ENCODE peak calls at places on chromosomes 6 and 20, in ten cellular contexts. H, K, M, T, I, G, L, N, R and B are unnamed samples.
A peak's percentile ranks its signal among the peaks of the same experiment; 100 is the strongest.

GRCh38 chr6:130696806-130697205 is 130.4 kb upstream of the SMLR1 start:
- DNase-seq in H (peak; percentile 17), N (no peak), R (no peak), M (no peak), G (no peak), I (no peak), K (no peak), T (no peak), L (peak; percentile 22), B (no peak)

GRCh38 chr6:144911322-144911721 is 626.2 kb downstream of the UTRN start:
- DNase-seq in G (no peak), K (no peak), L (no peak), H (no peak), R (no peak), T (no peak), N (no peak), M (no peak), I (no peak), B (no peak)

GRCh38 chr20:59145926-59146800 is 17.5 kb upstream of the ZNF831 start:
- DNase-seq in N (peak; percentile 42), T (no peak), G (peak; percentile 4), L (no peak), I (no peak), H (no peak), R (no peak), M (peak; percentile 26), K (no peak), B (no peak)

GRCh38 chr6:78942451-78942850 is 75.1 kb downstream of the IRAK1BP1 start:
- DNase-seq in R (no peak), N (no peak), K (no peak), M (no peak), L (peak; percentile 15), G (no peak), H (no peak), T (no peak), I (no peak), B (peak; percentile 16)

GRCh38 chr6:3427740-3428085 is 29.1 kb downstream of the SLC22A23 start:
- DNase-seq in N (no peak), G (peak; percentile 33), T (peak; percentile 75), R (no peak), M (no peak), L (no peak), I (no peak), K (no peak), H (peak; percentile 54), B (no peak)

GRCh38 chr6:113512581-113512980 is 344.6 kb upstream of the MARCKS start:
- DNase-seq in N (no peak), L (no peak), K (no peak), G (no peak), T (no peak), M (no peak), I (no peak), H (no peak), R (no peak), B (no peak)

GRCh38 chr6:56364482-56365313 is 117.3 kb upstream of the COL21A1 start:
- DNase-seq in L (peak; percentile 78), N (no peak), G (no peak), I (no peak), K (no peak), R (peak; percentile 71), M (no peak), T (no peak), H (peak; percentile 70), B (no peak)

GRCh38 chr6:15317934-15318902 is 72.3 kb downstream of the JARID2 start:
- DNase-seq in T (no peak), I (peak; percentile 68), M (no peak), R (no peak), G (no peak), K (no peak), L (peak; percentile 48), N (no peak), H (no peak), B (no peak)

GRCh38 chr20:50642288-50642803 is 49.0 kb downstream of the RIPOR3 start:
- DNase-seq in L (no peak), T (no peak), G (no peak), I (peak; percentile 64), N (no peak), K (peak; percentile 80), R (no peak), M (no peak), H (peak; percentile 43), B (no peak)

GRCh38 chr20:19886666-19887288 is 128.7 kb downstream of the RIN2 start:
- DNase-seq in N (no peak), H (peak; percentile 26), R (no peak), L (peak; percentile 56), G (no peak), K (peak; percentile 76), T (no peak), I (peak; percentile 16), M (no peak), B (peak; percentile 62)

GRCh38 chr20:45011108-45011526 is 44.8 kb downstream of the STK4 start:
- DNase-seq in T (peak; percentile 49), I (peak; percentile 71), G (no peak), N (peak; percentile 87), R (peak; percentile 79), M (peak; percentile 57), H (peak; percentile 84), L (peak; percentile 80), K (peak; percentile 47), B (peak; percentile 77)

GRCh38 chr6:124064317-124065113 is 260.9 kb downstream of the NKAIN2 start:
- DNase-seq in M (no peak), H (no peak), N (no peak), G (no peak), L (no peak), K (no peak), R (no peak), T (no peak), I (no peak), B (no peak)

GRCh38 chr6:133203344-133203697 is 37.8 kb upstream of the EYA4 start:
- DNase-seq in R (no peak), M (no peak), K (no peak), L (no peak), G (no peak), I (no peak), T (no peak), N (no peak), H (no peak), B (no peak)

GRCh38 chr20:63822276-63822696 is 8.8 kb downstream of the ZBTB46 start:
- DNase-seq in G (no peak), I (no peak), M (no peak), R (no peak), L (no peak), N (no peak), K (no peak), T (no peak), H (no peak), B (no peak)

GRCh38 chr6:81553246-81553645 is 199.2 kb downstream of the TENT5A start:
- DNase-seq in N (no peak), T (no peak), G (no peak), H (peak; percentile 8), K (no peak), R (peak; percentile 27), L (peak; percentile 64), I (no peak), M (no peak), B (no peak)

GRCh38 chr6:26103770-26104456 is 16.7 kb downstream of the HFE start:
- DNase-seq in M (peak; percentile 89), L (peak; percentile 95), T (peak; percentile 94), N (peak; percentile 91), K (peak; percentile 93), H (peak; percentile 97), R (peak; percentile 97), G (peak; percentile 88), I (peak; percentile 87), B (peak; percentile 80)

GRCh38 chr20:25508083-25508770 is 77.1 kb downstream of the NINL start:
- DNase-seq in R (peak; percentile 91), H (peak; percentile 78), K (peak; percentile 90), N (no peak), L (peak; percentile 85), I (no peak), G (no peak), T (no peak), M (no peak), B (no peak)

GRCh38 chr6:139600919-139601470 is 226.5 kb upstream of the CITED2 start:
- DNase-seq in L (no peak), H (no peak), R (no peak), I (no peak), T (no peak), M (no peak), N (no peak), G (no peak), K (no peak), B (no peak)

GRCh38 chr6:91098006-91098405 is 511.1 kb upstream of the MAP3K7 start:
- DNase-seq in I (no peak), H (no peak), K (no peak), M (no peak), T (no peak), R (peak; percentile 4), G (no peak), L (no peak), N (no peak), B (no peak)

GRCh38 chr6:148523551-148523950 is 180.9 kb downstream of the SASH1 start:
- DNase-seq in R (no peak), L (peak; percentile 67), T (no peak), K (no peak), I (no peak), N (no peak), G (no peak), H (no peak), M (no peak), B (no peak)
- H3K27ac ChIP-seq in R (peak overlapping the region; percentile 59), L (peak overlapping the region; percentile 99), T (no peak overlapping the region), K (no peak overlapping the region), I (no peak overlapping the region), N (no peak overlapping the region), G (peak overlapping the region; percentile 2), H (peak overlapping the region; percentile 17), M (no peak overlapping the region), B (no peak overlapping the region)

DNA sequence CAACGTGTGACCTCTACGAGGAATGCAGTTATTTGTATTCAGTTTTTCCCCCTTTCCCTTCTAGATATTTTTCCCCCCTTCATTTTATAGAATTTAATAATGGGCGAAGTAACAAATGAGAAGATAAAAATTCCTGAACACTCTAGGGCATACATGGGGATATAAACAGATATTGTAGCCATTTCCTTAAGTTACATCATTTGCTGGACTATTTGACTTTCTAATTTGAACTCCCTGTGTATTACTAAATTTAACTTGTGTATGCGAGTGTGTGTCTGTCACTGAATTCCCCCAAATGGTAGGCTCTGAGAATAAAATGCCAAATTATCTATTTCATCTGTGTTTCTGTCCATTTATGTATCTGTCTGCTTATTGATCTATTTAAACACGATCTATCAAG is 99.0 kb upstream of the ZFP64 start:
- DNase-seq in H (no peak), N (no peak), G (no peak), M (no peak), L (no peak), K (no peak), I (no peak), R (peak; percentile 63), T (no peak), B (no peak)
- H3K27ac ChIP-seq in H (no peak overlapping the region), N (no peak overlapping the region), G (no peak overlapping the region), M (no peak overlapping the region), L (no peak overlapping the region), K (no peak overlapping the region), I (no peak overlapping the region), R (no peak overlapping the region), T (no peak overlapping the region), B (no peak overlapping the region)

GRCh38 chr6:147221739-147222138 is 17.5 kb downstream of the STXBP5 start:
- DNase-seq in N (no peak), G (no peak), M (no peak), R (no peak), K (no peak), T (no peak), L (no peak), H (no peak), I (no peak), B (no peak)
- H3K27ac ChIP-seq in N (no peak overlapping the region), G (no peak overlapping the region), M (no peak overlapping the region), R (no peak overlapping the region), K (no peak overlapping the region), T (no peak overlapping the region), L (peak overlapping the region; percentile 18), H (no peak overlapping the region), I (no peak overlapping the region), B (no peak overlapping the region)

GRCh38 chr6:168326294-168327261 is 7.0 kb upstream of the DACT2 start:
- DNase-seq in H (peak; percentile 4), K (peak; percentile 16), R (no peak), T (no peak), G (no peak), N (peak; percentile 64), M (no peak), I (peak; percentile 47), L (no peak), B (peak; percentile 12)
- H3K27ac ChIP-seq in H (no peak overlapping the region), K (peak overlapping the region; percentile 46), R (no peak overlapping the region), T (peak overlapping the region; percentile 27), G (no peak overlapping the region), N (peak overlapping the region; percentile 12), M (no peak overlapping the region), I (no peak overlapping the region), L (no peak overlapping the region), B (no peak overlapping the region)